ENCODE peak calls at places on chromosomes 7 and 10, in five cellular contexts. N, H, M, J and L are unnamed samples.

GRCh38 chr10:44378626-44379025 is 6.3 kb downstream of the CXCL12 start:
- DNase-seq in H (no peak), N (no peak), M (no peak), J (no peak), L (no peak)

GRCh38 chr7:20287317-20287716 is 43.4 kb upstream of the ITGB8 start:
- DNase-seq in N (no peak), M (no peak), H (no peak), J (no peak), L (no peak)

GRCh38 chr7:68243128-68243527 is 1246.5 kb downstream of the TYW1 start:
- DNase-seq in H (no peak), M (no peak), N (no peak), J (no peak), L (no peak)

GRCh38 chr7:148916186-148916585 is 32.1 kb upstream of the EZH2 start:
- DNase-seq in J (no peak), H (no peak), M (no peak), N (peak), L (no peak)

GRCh38 chr7:130897515-130898419 is 163.8 kb upstream of the KLF14 start:
- DNase-seq in H (no peak), N (no peak), M (no peak), J (no peak), L (no peak)

GRCh38 chr10:100803908-100804307 is 58.5 kb downstream of the PAX2 start:
- DNase-seq in M (no peak), J (no peak), N (no peak), H (no peak), L (no peak)

GRCh38 chr7:27100601-27101187 is 1.8 kb downstream of the HOXA2 start:
- DNase-seq in H (no peak), M (no peak), N (no peak), J (no peak), L (no peak)

GRCh38 chr10:317219-317868 is 182.1 kb downstream of the ZMYND11 start:
- DNase-seq in J (no peak), H (no peak), M (no peak), N (peak), L (no peak)

GRCh38 chr7:150663802-150664494 is 21.6 kb upstream of the GIMAP2 start:
- DNase-seq in N (no peak), H (no peak), J (no peak), M (no peak), L (no peak)

GRCh38 chr10:120607016-120607709 is 150.1 kb downstream of the PLPP4 start:
- DNase-seq in M (no peak), J (no peak), H (no peak), N (peak), L (no peak)

GRCh38 chr7:118153551-118154177 is 30.3 kb upstream of the LSM8 start:
- DNase-seq in H (peak), J (no peak), N (peak), M (no peak), L (no peak)

GRCh38 chr7:79553811-79554555 is 100.5 kb upstream of the MAGI2 start:
- DNase-seq in H (no peak), J (no peak), M (no peak), N (peak), L (no peak)

GRCh38 chr7:158280467-158281154 is 307.0 kb downstream of the PTPRN2 start:
- DNase-seq in H (no peak), N (no peak), M (no peak), J (no peak), L (no peak)

GRCh38 chr10:248307-248706 is 113.1 kb downstream of the ZMYND11 start:
- DNase-seq in M (no peak), N (no peak), J (no peak), H (no peak), L (no peak)

GRCh38 chr10:46293832-46294640 is 7.2 kb downstream of the ANTXRL start:
- DNase-seq in M (no peak), N (peak), H (no peak), J (no peak), L (no peak)

GRCh38 chr7:109950256-109950655 is 1140.7 kb upstream of the LRRN3 start:
- DNase-seq in M (no peak), N (no peak), H (no peak), J (no peak), L (no peak)

GRCh38 chr10:107994621-107995274 is 830.2 kb upstream of the SORCS1 start:
- DNase-seq in N (peak), M (no peak), H (no peak), J (no peak), L (no peak)

GRCh38 chr7:150941351-150941982 is 36.7 kb downstream of the KCNH2 start:
- DNase-seq in N (no peak), M (no peak), J (no peak), H (no peak), L (no peak)

GRCh38 chr7:76065016-76065612 is 17.2 kb downstream of the MDH2 start:
- DNase-seq in J (no peak), H (no peak), M (no peak), N (no peak), L (no peak)

GRCh38 chr10:34109952-34110702 is 705.0 kb downstream of the PARD3 start:
- DNase-seq in J (no peak), H (no peak), M (no peak), N (peak), L (no peak)

GRCh38 chr10:117133273-117134083 is 4.6 kb downstream of the VAX1 start:
- DNase-seq in J (no peak), H (no peak), N (no peak), M (no peak), L (no peak)

GRCh38 chr10:971613-972012 is 16.6 kb upstream of the GTPBP4 start:
- DNase-seq in H (no peak), M (no peak), J (no peak), N (no peak), L (no peak)

GRCh38 chr7:130084037-130084875 is 13.9 kb downstream of the KLHDC10 start:
- DNase-seq in J (no peak), H (no peak), N (peak), M (no peak), L (no peak)

GRCh38 chr7:154928136-154929005 is 74.6 kb downstream of the PAXIP1 start:
- DNase-seq in J (no peak), H (peak), M (no peak), N (peak), L (no peak)

GRCh38 chr7:139095194-139095659 is 14.3 kb downstream of the ZC3HAV1 start:
- DNase-seq in J (peak), H (no peak), M (peak), N (no peak), L (peak)

GRCh38 chr10:11693376-11693775 is 48.8 kb upstream of the ECHDC3 start:
- DNase-seq in N (no peak), J (no peak), H (no peak), M (no peak), L (no peak)

GRCh38 chr10:102347236-102347828 is 48.2 kb upstream of the NFKB2 start:
- DNase-seq in H (peak), J (no peak), N (peak), M (no peak), L (no peak)

GRCh38 chr7:91850455-91850854 is 30.0 kb downstream of the MTERF1 start:
- DNase-seq in N (peak), H (no peak), M (no peak), J (no peak), L (no peak)

GRCh38 chr7:4109481-4110110 is 572.5 kb upstream of the FOXK1 start:
- DNase-seq in M (no peak), H (peak), J (no peak), N (no peak), L (no peak)

GRCh38 chr10:119348516-119349240 is 141.3 kb downstream of the GRK5 start:
- DNase-seq in N (peak), J (no peak), M (no peak), H (peak), L (no peak)

DNA sequence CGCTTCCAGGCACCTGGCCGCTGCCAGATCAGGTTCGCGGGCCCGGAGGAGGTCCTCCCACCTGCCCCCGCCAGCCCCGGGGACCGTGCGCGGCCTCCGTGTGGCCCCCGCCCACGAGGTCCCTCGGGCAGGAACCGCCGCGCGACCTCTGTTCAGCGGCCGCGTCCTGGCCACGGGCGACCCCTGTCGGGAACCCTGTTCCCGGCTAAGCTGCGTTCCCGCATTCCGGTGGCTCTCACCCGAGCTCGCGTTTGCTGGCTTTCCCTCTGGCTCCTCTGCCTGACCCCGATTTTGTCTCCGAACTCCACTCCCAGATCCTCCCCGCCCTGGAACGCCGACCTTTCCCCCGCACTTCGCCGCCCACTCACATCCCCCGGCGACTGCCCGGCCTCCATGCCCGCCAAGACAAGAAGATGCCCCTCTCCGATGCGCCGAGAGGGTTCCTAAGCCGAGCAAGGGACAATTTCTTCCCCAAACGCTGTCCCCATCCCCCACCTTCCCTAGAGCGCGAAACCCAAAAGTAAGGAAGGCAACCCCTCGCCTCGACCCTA is 2.3 kb downstream of the SFMBT2 start:
- DNase-seq in M (no peak), N (peak), J (peak), H (peak), L (no peak)
- H3K4me3 ChIP-seq in M (peak), N (peak), J (no peak), H (peak), L (peak)

DNA sequence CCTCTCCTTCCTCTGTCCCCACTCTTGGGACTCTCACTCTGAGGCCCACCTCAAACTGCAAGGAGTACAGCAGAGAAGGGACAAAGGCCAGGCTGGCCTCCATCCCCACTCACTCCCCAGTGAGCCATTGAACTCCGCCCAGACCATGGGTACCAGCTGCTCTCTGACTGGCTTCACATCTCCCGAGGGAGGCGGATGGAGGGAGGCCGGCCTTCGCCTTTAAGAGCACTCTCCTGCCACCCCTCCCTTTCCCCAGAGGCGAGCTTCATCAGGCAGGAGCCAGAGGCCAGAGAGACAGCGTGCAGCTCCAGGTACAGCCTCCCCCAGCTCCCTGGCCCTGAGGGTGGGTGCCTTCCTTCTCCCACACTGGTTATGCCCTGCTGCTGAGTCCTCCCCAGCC is 1.8 kb upstream of the LDB3 start:
- DNase-seq in M (no peak), N (no peak), J (no peak), H (no peak), L (no peak)
- H3K4me3 ChIP-seq in M (no peak), N (no peak), J (no peak), H (no peak), L (peak)

DNA sequence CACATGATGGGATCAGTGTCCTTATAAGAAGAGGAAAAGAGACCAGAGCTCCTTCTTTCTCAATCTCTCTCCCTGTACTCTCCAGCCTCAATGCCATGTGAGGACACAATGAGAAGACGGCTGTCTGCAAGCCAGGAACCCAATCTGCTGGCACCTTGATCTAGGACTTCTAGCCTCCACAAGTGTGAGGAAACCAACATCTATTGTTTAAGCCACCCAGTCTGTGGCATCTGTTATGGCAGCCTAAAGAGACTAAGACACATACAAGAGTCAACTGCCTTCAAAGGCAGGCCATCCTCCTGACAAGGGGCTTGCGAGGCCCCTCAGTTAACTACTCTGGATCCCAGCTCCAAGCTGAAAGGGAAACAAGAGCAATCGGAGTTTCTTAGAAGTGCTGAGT is 218.2 kb upstream of the FRMD4A start:
- DNase-seq in M (no peak), N (no peak), J (no peak), H (no peak), L (no peak)
- H3K4me3 ChIP-seq in M (no peak), N (no peak), J (no peak), H (no peak), L (no peak)

DNA sequence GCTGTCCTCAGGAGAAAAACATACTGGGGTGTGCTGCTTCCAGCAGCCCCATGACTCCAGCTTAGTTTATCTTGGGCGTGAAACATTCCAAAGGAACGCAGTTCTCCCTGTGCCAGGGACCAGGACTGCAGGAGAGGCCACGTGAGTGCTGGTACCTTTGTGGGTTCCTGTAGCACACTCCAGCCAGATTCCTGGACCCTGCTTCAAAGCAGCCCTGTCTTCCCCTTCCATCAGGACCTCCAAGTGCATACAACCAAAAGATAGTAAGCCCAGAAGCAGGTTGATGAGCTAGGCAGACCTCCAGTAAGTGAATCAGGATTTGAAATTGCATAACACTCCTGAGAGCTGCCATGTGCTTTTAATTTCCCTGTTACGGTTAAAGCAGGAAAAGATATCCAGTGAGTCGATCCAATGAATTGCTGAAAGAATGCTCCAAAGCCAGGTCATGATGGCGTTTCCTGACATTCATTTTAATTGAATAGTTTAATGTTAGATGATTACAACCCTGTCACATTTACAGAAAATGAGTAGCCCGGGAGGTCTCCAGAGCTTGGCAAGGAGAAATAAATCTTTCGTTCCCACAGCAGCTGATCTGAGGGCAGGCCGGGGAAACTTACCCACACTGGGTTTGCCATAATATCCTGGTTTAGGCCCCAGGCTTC is 38.9 kb upstream of the CPXM2 start:
- DNase-seq in H (peak), M (no peak), J (peak), N (peak), L (no peak)
- H3K4me3 ChIP-seq in H (no peak), M (no peak), J (no peak), N (no peak), L (no peak)

DNA sequence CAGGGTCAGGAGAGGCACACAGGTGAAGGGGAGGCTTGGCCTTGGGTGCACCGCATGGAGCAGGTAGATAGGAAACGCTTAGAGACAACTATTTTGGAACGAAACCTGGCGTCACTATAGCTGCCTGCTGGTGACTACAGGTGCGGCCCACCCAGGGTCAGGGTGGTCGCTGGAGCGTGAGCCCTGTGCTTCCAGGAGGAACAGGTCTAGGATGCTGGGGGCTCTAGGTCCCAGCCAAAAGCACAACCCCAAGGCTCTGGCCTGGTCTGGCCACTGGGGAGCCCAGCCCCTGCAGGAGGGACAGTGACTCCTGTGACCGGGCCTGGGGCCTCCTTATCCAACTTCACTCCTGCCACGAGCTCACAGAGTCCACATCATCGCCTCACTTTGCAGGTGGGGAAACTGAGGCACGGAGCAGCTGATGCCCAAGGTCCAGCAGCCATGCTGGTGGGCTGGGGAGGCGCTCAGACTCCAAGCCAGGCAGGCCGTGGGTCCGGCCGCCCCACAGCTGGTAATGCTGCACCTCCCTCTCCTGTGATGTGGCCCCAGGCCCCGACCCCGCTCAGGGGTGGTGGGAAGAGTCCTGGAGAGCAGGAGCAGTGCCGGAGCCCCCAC is 9.0 kb downstream of the LFNG start:
- DNase-seq in H (no peak), J (peak), M (no peak), N (no peak), L (no peak)
- H3K4me3 ChIP-seq in H (no peak), J (no peak), M (peak), N (no peak), L (no peak)

DNA sequence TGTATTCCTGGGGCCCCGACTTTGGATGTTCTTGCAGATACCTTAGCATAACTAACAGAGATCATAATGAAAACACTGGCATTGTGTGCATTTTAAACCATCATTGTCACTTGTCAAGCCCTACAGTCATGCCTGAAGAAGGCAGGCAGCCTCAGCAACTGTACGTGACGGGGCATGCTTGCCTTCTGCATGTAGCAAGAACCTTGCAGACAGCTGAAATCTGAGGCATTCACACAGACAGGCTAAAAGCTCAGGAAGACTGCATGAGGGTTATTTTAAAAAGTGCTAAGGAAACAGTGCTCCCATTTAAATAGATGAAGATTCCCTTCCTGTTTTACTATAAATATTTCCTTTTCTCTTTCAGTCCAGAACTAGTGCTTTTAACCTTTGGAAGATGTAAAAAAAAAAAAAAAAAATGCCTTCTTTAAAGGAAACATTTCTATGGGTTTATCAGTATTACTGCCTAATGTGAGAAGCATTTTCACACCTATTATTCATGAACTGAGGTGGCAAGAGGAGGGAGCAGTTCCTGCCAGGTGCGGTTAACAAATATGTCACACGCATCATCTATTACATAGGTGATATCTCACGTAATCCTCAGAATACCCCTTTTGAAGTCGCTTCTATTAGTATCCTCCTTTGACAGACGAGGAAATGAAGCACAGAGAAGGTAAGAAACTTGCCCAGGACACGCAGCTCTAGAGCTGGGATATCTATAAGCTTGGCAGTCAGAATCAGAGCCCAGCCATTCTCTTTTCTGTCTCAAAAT is 88.1 kb downstream of the PRKCQ start:
- DNase-seq in N (no peak), H (no peak), M (peak), J (no peak), L (no peak)
- H3K4me3 ChIP-seq in N (no peak), H (no peak), M (no peak), J (no peak), L (no peak)

GRCh38 chr10:68471586-68472408 is at the start of gene DNA2:
- DNase-seq in M (peak), H (peak), N (peak), J (peak), L (no peak)

GRCh38 chr10:68474021-68474420 is 2.2 kb upstream of the DNA2 start:
- DNase-seq in J (no peak), H (no peak), N (no peak), M (no peak), L (no peak)

GRCh38 chr10:68470300-68470699 is 1.5 kb downstream of the DNA2 start:
- DNase-seq in N (no peak), H (no peak), M (no peak), J (no peak), L (no peak)

GRCh38 chr10:68471063-68471585 is 649 bp downstream of the DNA2 start:
- DNase-seq in N (no peak), H (no peak), J (no peak), M (no peak), L (no peak)

DNA sequence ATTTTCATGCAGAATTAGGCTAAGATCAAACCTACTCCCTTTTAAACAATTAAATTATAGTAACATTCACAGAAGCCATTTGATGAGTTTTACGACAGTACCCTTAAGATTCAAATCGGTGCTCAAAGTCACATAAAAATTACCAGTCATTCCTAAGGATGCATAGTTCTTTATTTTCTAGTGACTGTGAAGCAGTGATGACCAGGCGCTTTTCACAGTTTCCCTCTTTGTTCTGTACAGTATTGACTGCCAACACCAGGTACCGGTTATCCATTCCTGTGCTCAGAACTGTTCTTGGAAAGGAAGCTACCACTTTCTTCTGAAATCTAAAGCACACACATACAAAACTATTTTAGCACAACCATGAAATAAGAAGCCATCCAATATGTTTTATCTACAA is 1.9 kb downstream of the DNA2 start:
- DNase-seq in J (no peak), H (no peak), N (no peak), M (no peak), L (no peak)
- H3K4me3 ChIP-seq in J (no peak), H (no peak), N (peak), M (no peak), L (no peak)